ENCODE peak calls at places on chromosomes 3 and 15, in seven cellular contexts. Y is H1, U is HCT116, P is GM12878, N is SK-N-SH, D is K562, F is HepG2. Z is an unnamed sample.

GRCh38 chr15:89954541-89954940 is 41.8 kb upstream of the ARPIN start:
- DNase-seq in Y (no peak), U (no peak), P (no peak), N (no peak), D (no peak), F (no peak), Z (no peak)

GRCh38 chr3:41265823-41266273 is 66.5 kb downstream of the CTNNB1 start:
- DNase-seq in Y (no peak), U (no peak), P (no peak), N (peak; percentile 28), D (no peak), F (peak; percentile 96), Z (no peak)

GRCh38 chr15:80873568-80873967 is 94.4 kb downstream of the CEMIP start:
- DNase-seq in Y (no peak), U (no peak), P (no peak), N (no peak), D (no peak), F (no peak), Z (no peak)

GRCh38 chr15:66235866-66236265 is 17.7 kb downstream of the MEGF11 start:
- DNase-seq in Y (no peak), U (no peak), P (no peak), N (no peak), D (no peak), F (no peak), Z (no peak)

GRCh38 chr15:57559875-57560274 is 31.8 kb upstream of the MYZAP start:
- DNase-seq in Y (peak; percentile 96), U (peak; percentile 47), P (no peak), N (peak; percentile 56), D (peak; percentile 72), F (peak; percentile 88), Z (peak; percentile 77)

GRCh38 chr3:170811515-170811914 is 58.5 kb downstream of the RPL22L1 start:
- DNase-seq in Y (no peak), U (no peak), P (no peak), N (no peak), D (peak; percentile 33), F (no peak), Z (peak; percentile 40)

GRCh38 chr3:163946785-163947184 is 1131.5 kb downstream of the SI start:
- DNase-seq in Y (no peak), U (no peak), P (no peak), N (no peak), D (no peak), F (no peak), Z (no peak)

GRCh38 chr3:41933154-41933676 is 28.7 kb downstream of the ULK4 start:
- DNase-seq in Y (peak; percentile 20), U (no peak), P (no peak), N (no peak), D (no peak), F (no peak), Z (no peak)

GRCh38 chr15:85453144-85453872 is 72.9 kb downstream of the AKAP13 start:
- DNase-seq in Y (no peak), U (no peak), P (no peak), N (no peak), D (no peak), F (no peak), Z (no peak)

GRCh38 chr3:179133575-179133974 is 14.6 kb upstream of the PIK3CA start:
- DNase-seq in Y (no peak), U (no peak), P (no peak), N (no peak), D (no peak), F (no peak), Z (no peak)

GRCh38 chr3:147458995-147459704 is 50.0 kb downstream of the ZIC1 start:
- DNase-seq in Y (no peak), U (no peak), P (no peak), N (no peak), D (no peak), F (no peak), Z (no peak)

GRCh38 chr3:30471076-30471475 is 135.3 kb upstream of the TGFBR2 start:
- DNase-seq in Y (no peak), U (no peak), P (no peak), N (no peak), D (no peak), F (no peak), Z (no peak)

GRCh38 chr15:34364041-34364440 is 3.0 kb downstream of the LPCAT4 start:
- DNase-seq in Y (no peak), U (no peak), P (no peak), N (no peak), D (no peak), F (no peak), Z (no peak)

GRCh38 chr3:134608023-134608758 is 42.6 kb downstream of the KY start:
- DNase-seq in Y (no peak), U (no peak), P (no peak), N (no peak), D (no peak), F (no peak), Z (no peak)
- TF ChIP-seq JUND in Y (no peak), U (no peak), P (no peak), N (no peak), D (no peak), F (no peak), Z (no peak)

GRCh38 chr15:91867581-91868026 is 14.1 kb downstream of the SLCO3A1 start:
- DNase-seq in Y (no peak), U (peak; percentile 61), P (no peak), N (peak; percentile 29), D (no peak), F (no peak), Z (no peak)
- TF ChIP-seq JUND in Y (no peak), U (peak; percentile 19), P (no peak), N (peak; percentile 71), D (no peak), F (no peak), Z (no peak)

GRCh38 chr3:194757629-194758028 is 71.9 kb downstream of the FAM43A start:
- DNase-seq in Y (no peak), U (no peak), P (no peak), N (peak; percentile 44), D (no peak), F (no peak), Z (no peak)

GRCh38 chr3:194758716-194759115 is 73.0 kb downstream of the FAM43A start:
- DNase-seq in Y (no peak), U (no peak), P (no peak), N (no peak), D (no peak), F (no peak), Z (no peak)

GRCh38 chr3:194756460-194757355 is 71.0 kb downstream of the FAM43A start:
- DNase-seq in Y (no peak), U (no peak), P (no peak), N (peak; percentile 57), D (no peak), F (no peak), Z (no peak)

GRCh38 chr3:194761384-194761783 is 75.7 kb downstream of the FAM43A start:
- DNase-seq in Y (no peak), U (no peak), P (no peak), N (no peak), D (no peak), F (no peak), Z (peak; percentile 79)

DNA sequence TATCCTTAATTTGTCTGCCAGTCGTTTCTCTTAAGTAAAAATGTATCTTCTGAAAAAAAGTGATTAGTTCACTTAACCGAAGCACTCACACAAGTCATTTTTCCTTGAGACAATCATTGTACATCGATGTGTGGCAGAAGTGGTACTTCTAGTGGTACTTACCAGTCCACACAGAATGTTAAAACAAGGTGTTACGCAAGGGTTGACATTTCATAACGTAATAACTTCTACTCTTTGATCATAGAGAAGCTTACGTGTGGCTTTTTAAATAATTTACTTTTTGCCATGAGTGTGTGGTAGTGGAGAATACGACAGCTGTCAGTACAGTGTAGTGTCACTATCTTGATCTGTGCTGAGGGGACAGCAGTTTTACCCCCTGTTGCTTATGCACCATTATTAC is 75.1 kb downstream of the FAM43A start:
- DNase-seq in Y (no peak), U (no peak), P (no peak), N (no peak), D (no peak), F (no peak), Z (no peak)
- TF ChIP-seq JUND in Y (no peak), U (no peak), P (no peak), N (no peak), D (no peak), F (no peak), Z (no peak)

GRCh38 chr3:65485826-65486592 is 552.7 kb downstream of the MAGI1 start:
- DNase-seq in Y (no peak), U (no peak), P (no peak), N (no peak), D (no peak), F (no peak), Z (no peak)
- TF ChIP-seq JUND in Y (no peak), U (no peak), P (no peak), N (no peak), D (no peak), F (no peak), Z (no peak)

DNA sequence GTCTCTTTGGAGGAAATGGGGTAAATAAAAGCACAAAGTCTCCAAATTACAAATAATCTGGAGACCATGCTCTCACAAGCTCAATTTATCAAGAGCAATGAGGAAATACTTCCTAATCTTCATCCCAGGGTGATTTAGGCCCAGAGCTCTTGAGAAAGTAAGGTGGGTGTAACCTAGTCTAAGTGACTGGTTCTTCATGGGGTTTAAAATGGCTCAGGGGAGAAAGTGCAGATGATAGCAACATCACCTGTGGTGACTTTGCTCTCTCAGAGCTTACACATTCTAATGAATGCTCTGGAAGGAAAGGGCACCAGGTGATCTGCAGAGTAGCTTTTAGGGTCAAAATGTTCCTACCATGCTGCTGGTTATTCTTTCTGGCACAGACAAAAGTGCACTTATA is 118.4 kb upstream of the TP63 start:
- DNase-seq in Y (no peak), U (no peak), P (no peak), N (no peak), D (no peak), F (no peak), Z (no peak)
- TF ChIP-seq JUND in Y (no peak), U (no peak), P (no peak), N (no peak), D (no peak), F (no peak), Z (no peak)

DNA sequence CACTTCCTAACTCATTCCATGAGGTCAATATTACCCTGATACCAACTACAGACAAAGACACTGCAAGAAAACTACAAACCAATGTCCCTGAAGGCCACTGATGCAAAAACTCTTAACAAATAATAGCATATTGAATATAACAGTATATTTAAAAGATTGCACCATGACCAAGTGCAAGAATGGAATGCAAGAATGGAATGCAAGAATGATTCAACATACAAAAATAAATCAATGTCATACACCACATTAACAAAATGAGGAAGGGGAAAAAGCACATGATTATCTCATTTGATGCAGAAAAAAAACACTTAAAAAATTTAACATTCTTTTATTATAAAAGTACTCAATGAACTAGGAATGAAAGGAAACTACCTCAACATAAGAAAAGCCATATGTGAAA is 463.1 kb upstream of the NECTIN3 start:
- DNase-seq in Y (no peak), U (no peak), P (no peak), N (no peak), D (no peak), F (no peak), Z (no peak)
- TF ChIP-seq JUND in Y (no peak), U (no peak), P (no peak), N (peak; percentile 29), D (no peak), F (no peak), Z (no peak)

GRCh38 chr3:106172780-106173179 is 304.0 kb upstream of the CBLB start:
- DNase-seq in Y (no peak), U (no peak), P (peak; percentile 62), N (no peak), D (no peak), F (no peak), Z (no peak)

GRCh38 chr3:106176734-106177133 is 307.9 kb upstream of the CBLB start:
- DNase-seq in Y (no peak), U (no peak), P (peak; percentile 88), N (no peak), D (no peak), F (no peak), Z (no peak)
- TF ChIP-seq JUND in Y (no peak), U (no peak), P (no peak), N (no peak), D (no peak), F (no peak), Z (no peak)

Z was measured in T47D.